ENCODE peak calls at places on chromosomes 12 and 14, in seven cellular contexts. B, U, Z, H, M, A and G are unnamed samples.
A peak's percentile ranks its signal among the peaks of the same experiment; 100 is the strongest.

GRCh38 chr12:106051853-106052531 is 86.8 kb downstream of the NUAK1 start:
- DNase-seq in U (no peak), M (no peak), B (no peak), H (no peak), Z (no peak), A (no peak), G (no peak)

GRCh38 chr14:71776463-71777359 is 155.5 kb upstream of the RGS6 start:
- DNase-seq in Z (peak; percentile 64), B (no peak), U (no peak), H (no peak), M (no peak), A (no peak), G (peak; percentile 18)

GRCh38 chr12:122841544-122842321 is 6.5 kb downstream of the HIP1R start:
- DNase-seq in H (peak; percentile 22), M (no peak), B (peak; percentile 55), U (peak; percentile 66), Z (no peak), A (no peak), G (peak; percentile 39)

GRCh38 chr12:43835264-43835655 is 621 bp upstream of the TMEM117 start:
- DNase-seq in M (no peak), A (no peak), U (no peak), Z (no peak), B (no peak), H (no peak), G (no peak)

GRCh38 chr12:9361879-9362326 is 153.7 kb upstream of the PZP start:
- DNase-seq in H (no peak), B (no peak), M (no peak), Z (no peak), U (no peak), A (no peak), G (no peak)

GRCh38 chr14:104639889-104640548 is 35.4 kb upstream of the TMEM179 start:
- DNase-seq in M (peak; percentile 73), A (peak; percentile 53), Z (peak; percentile 55), H (peak; percentile 27), U (peak; percentile 32), B (peak; percentile 97), G (peak; percentile 89)

GRCh38 chr12:2239376-2240010 is 186.7 kb downstream of the CACNA1C start:
- DNase-seq in B (peak; percentile 52), H (no peak), A (no peak), M (no peak), U (no peak), Z (no peak), G (no peak)

GRCh38 chr14:76546426-76547221 is 170.7 kb downstream of the ESRRB start:
- DNase-seq in U (peak; percentile 25), B (peak; percentile 65), M (peak; percentile 50), H (peak; percentile 50), A (no peak), Z (peak; percentile 19), G (peak; percentile 87)

GRCh38 chr14:59482471-59483331 is 1.5 kb downstream of the L3HYPDH start:
- DNase-seq in U (peak; percentile 58), Z (peak; percentile 73), M (peak; percentile 62), B (no peak), A (no peak), H (peak; percentile 60), G (no peak)

GRCh38 chr14:78975734-78976133 is 805.6 kb downstream of the NRXN3 start:
- DNase-seq in A (no peak), U (no peak), M (no peak), H (no peak), Z (no peak), B (no peak), G (no peak)

GRCh38 chr12:22321620-22322019 is 12.9 kb downstream of the ST8SIA1 start:
- DNase-seq in U (no peak), A (no peak), H (no peak), Z (no peak), B (no peak), M (peak; percentile 3), G (peak; percentile 22)

GRCh38 chr14:103091041-103091882 is 3.3 kb upstream of the EXOC3L4 start:
- DNase-seq in U (no peak), M (peak; percentile 81), Z (no peak), A (no peak), B (peak; percentile 94), H (no peak), G (peak; percentile 70)

GRCh38 chr12:126389215-126389841 is 1324.1 kb downstream of the AACS start:
- DNase-seq in U (no peak), A (no peak), H (no peak), Z (no peak), B (no peak), M (no peak), G (no peak)

GRCh38 chr12:126385785-126386184 is 1320.5 kb downstream of the AACS start:
- DNase-seq in M (no peak), B (no peak), A (no peak), Z (no peak), H (no peak), U (no peak), G (no peak)

GRCh38 chr12:126384029-126384564 is 1318.9 kb downstream of the AACS start:
- DNase-seq in Z (no peak), B (no peak), U (no peak), M (no peak), A (no peak), H (no peak), G (no peak)

DNA sequence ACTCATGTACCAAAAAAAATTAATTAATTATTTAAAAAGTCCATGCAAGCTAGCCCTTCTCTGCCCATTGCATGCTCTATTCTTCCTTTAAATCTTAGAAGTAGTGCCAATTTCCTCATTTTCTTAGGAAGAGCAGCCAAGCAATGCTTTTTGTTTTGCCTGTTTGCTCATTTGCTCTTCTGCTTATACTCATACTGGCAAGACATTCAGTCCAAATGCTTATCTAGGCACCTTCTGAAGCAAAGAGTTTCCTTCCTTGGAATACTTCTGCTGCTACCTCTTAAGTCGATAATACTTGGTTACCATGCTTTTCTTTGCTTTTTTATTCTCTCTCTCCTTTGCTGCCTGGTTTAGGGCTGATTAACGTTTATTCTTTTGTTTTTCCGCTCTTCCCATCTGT is 1318.3 kb downstream of the AACS start:
- DNase-seq in M (no peak), B (no peak), Z (no peak), H (no peak), U (no peak), A (no peak), G (no peak)
- H3K4me3 ChIP-seq in M (no peak overlapping the region), B (no peak overlapping the region), Z (no peak overlapping the region), H (no peak overlapping the region), U (no peak overlapping the region), A (no peak overlapping the region), G (no peak overlapping the region)

GRCh38 chr12:54028324-54029201 is at the start of gene HOXC6:
- DNase-seq in H (no peak), Z (peak; percentile 15), M (peak; percentile 57), A (no peak), B (peak; percentile 90), U (no peak), G (peak; percentile 57)

GRCh38 chr12:54032220-54032619 is 630 bp upstream of the HOXC5 start:
- DNase-seq in B (no peak), Z (no peak), M (no peak), H (no peak), U (no peak), A (no peak), G (no peak)

GRCh38 chr12:54030889-54031860 is 1.7 kb upstream of the HOXC5 start:
- DNase-seq in M (no peak), A (no peak), U (no peak), Z (no peak), H (no peak), B (no peak), G (peak; percentile 79)

GRCh38 chr12:54029529-54030441 is 1.5 kb downstream of the HOXC6 start:
- DNase-seq in H (no peak), U (no peak), A (no peak), Z (no peak), M (no peak), B (no peak), G (peak; percentile 64)

GRCh38 chr12:54030442-54030801 is 2.2 kb downstream of the HOXC6 start:
- DNase-seq in B (no peak), U (no peak), Z (no peak), A (no peak), H (no peak), M (no peak), G (no peak)
- H3K4me2 ChIP-seq in B (no peak overlapping the region), U (no peak overlapping the region), Z (no peak overlapping the region), A (no peak overlapping the region), H (no peak overlapping the region), M (no peak overlapping the region), G (no peak overlapping the region)

GRCh38 chr12:6228535-6229223 is 28.5 kb downstream of the CD9 start:
- DNase-seq in M (no peak), B (no peak), Z (peak; percentile 36), U (no peak), A (no peak), H (no peak), G (no peak)

GRCh38 chr12:6230321-6231110 is 30.3 kb downstream of the CD9 start:
- DNase-seq in A (no peak), M (no peak), U (peak; percentile 92), Z (no peak), H (no peak), B (no peak), G (no peak)

GRCh38 chr12:6231359-6232268 is 31.4 kb downstream of the CD9 start:
- DNase-seq in A (no peak), B (no peak), M (no peak), H (no peak), Z (no peak), U (no peak), G (no peak)

GRCh38 chr12:6229224-6229748 is 29.1 kb downstream of the CD9 start:
- DNase-seq in U (no peak), H (no peak), Z (no peak), A (no peak), B (no peak), M (no peak), G (no peak)

DNA sequence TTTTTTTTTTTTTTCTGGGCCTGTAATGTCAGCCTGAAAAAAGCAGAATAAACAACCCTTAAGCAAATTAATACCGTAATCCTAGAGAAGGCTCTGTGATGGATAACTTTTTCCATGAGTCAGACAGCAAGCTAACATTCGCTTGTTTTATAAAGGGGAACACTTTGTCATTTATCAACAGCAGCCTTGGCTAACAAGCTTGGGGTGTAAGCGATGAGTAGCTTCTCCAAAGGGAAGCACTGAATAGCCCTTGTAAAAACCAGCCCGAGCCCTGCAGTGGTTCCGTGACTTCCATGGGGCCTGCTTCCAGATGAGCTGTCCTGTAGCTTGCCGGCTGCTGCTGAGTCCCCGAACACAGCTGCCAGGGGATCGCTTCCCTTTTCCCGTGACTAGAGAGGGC is 29.6 kb downstream of the CD9 start:
- DNase-seq in M (no peak), B (no peak), A (no peak), U (peak; percentile 32), Z (peak; percentile 84), H (no peak), G (no peak)
- TF ChIP-seq POLR2AphosphoS5 in M (no peak), B (no peak), A (no peak), U (no peak), Z (no peak), H (no peak), G (no peak)

DNA sequence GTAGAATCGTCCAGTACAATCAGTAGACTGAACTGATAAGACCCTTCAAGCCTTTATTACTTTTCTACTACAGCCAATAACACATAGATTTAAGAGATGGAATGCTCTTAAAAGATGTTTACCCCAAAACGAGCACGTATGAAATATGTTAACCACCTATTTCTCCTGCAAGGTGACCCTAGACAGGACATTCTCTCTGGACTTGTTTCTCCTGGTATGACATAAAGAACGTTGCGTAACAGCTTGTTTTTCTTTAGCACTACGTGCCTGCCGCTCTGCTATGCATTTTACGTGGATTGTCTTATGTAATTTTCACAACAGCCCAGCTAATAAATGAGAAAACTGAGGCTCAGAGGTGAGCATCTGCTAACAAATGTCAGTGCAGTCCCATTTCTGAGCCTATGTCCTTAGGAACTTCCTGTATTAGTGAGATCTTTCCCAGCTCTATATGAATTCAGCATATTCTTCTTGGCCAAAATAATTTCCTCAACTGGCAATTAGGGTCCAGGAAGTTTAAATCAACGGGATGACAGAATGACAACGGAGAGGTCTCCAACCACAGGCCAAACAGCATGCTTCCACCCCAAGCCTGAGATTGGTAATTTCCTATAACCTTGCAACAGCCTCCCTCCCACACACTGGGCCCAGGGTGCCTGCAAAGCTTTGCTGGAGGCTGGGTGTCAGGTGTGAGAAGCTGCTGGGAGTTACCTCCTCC is 3.7 kb downstream of the NFKBIA start:
- DNase-seq in U (peak; percentile 73), H (no peak), B (no peak), M (peak; percentile 28), A (no peak), Z (peak; percentile 76), G (no peak)
- H3K4me3 ChIP-seq in U (peak overlapping the region; percentile 8), H (no peak overlapping the region), B (peak overlapping the region; percentile 22), M (no peak overlapping the region), A (no peak overlapping the region), Z (peak overlapping the region; percentile 74), G (no peak overlapping the region)